ENCODE peak calls at places on chromosomes 16 and 17, in six cellular contexts. O is stimulated activated CD8-positive, alpha-beta memory T cell treated with anti-CD3 and anti-CD28 coated beads, Interleukin-15, amount 100 ng/mL, for 24 hours; R is activated CD4-positive, CD25-positive, alpha-beta regulatory T cell; H is erythroblast; G is fibroblast of lung; C is lower leg skin. J is an unnamed sample.

GRCh38 chr17:32929288-32929574 is 1.3 kb downstream of the TMEM98 start:
- DNase-seq in R (no peak), O (no peak), C (no peak), H (no peak), G (peak), J (no peak)

GRCh38 chr16:64705443-64705842 is 416.4 kb downstream of the CDH11 start:
- DNase-seq in O (no peak), C (no peak), R (no peak), H (no peak), G (peak), J (no peak)

GRCh38 chr17:13727441-13728171 is 125.9 kb upstream of the HS3ST3A1 start:
- DNase-seq in H (no peak), R (no peak), C (no peak), G (peak), O (no peak), J (no peak)

GRCh38 chr16:78390828-78391227 is 291.4 kb downstream of the WWOX start:
- DNase-seq in O (no peak), R (no peak), G (no peak), H (no peak), C (no peak), J (no peak)

GRCh38 chr17:67999291-67999911 is 3.1 kb upstream of the C17orf58 start:
- DNase-seq in H (no peak), O (no peak), C (no peak), R (no peak), G (peak), J (no peak)

GRCh38 chr17:45172541-45173286 is 11.0 kb downstream of the HEXIM2 start:
- DNase-seq in C (peak), G (peak), R (peak), H (no peak), O (peak), J (no peak)

GRCh38 chr16:59878479-59878878 is 1144.4 kb upstream of the GOT2 start:
- DNase-seq in O (no peak), H (peak), R (no peak), G (peak), C (no peak), J (no peak)

GRCh38 chr17:42284020-42284369 is 4.3 kb upstream of the STAT5A start:
- DNase-seq in C (no peak), H (no peak), G (no peak), O (no peak), R (no peak), J (no peak)

GRCh38 chr17:11622468-11622867 is 24.2 kb downstream of the DNAH9 start:
- DNase-seq in C (no peak), O (no peak), H (no peak), R (no peak), G (no peak), J (no peak)

GRCh38 chr17:21602176-21602575 is 90.1 kb upstream of the KCNJ18 start:
- DNase-seq in C (no peak), O (no peak), R (no peak), H (no peak), G (no peak), J (no peak)

GRCh38 chr17:48612854-48613691 is 2.0 kb downstream of the HOXB8 start:
- DNase-seq in R (no peak), O (no peak), G (peak), C (no peak), H (peak), J (peak)

GRCh38 chr17:37818689-37819088 is 73.8 kb upstream of the HNF1B start:
- DNase-seq in O (no peak), G (peak), R (no peak), H (peak), C (peak), J (no peak)

GRCh38 chr16:85086347-85087291 is 25.7 kb downstream of the CIBAR2 start:
- DNase-seq in G (peak), O (peak), C (peak), H (peak), R (peak), J (peak)

GRCh38 chr16:68902376-68903345 is 59.3 kb downstream of the TANGO6 start:
- DNase-seq in C (peak), G (peak), R (no peak), O (no peak), H (peak), J (peak)

GRCh38 chr16:57647136-57647875 is 18.9 kb downstream of the ADGRG1 start:
- DNase-seq in H (no peak), O (no peak), G (no peak), R (no peak), C (no peak), J (no peak)

GRCh38 chr17:73770115-73770848 is 126.0 kb upstream of the SDK2 start:
- DNase-seq in O (no peak), H (peak), G (peak), C (peak), R (no peak), J (peak)

GRCh38 chr17:1203111-1203966 is 23.6 kb upstream of the ABR start:
- DNase-seq in R (peak), H (peak), G (peak), O (peak), C (peak), J (peak)

GRCh38 chr16:68300736-68301459 is 9.8 kb downstream of the SLC7A6OS start:
- DNase-seq in O (no peak), H (no peak), C (no peak), R (no peak), G (peak), J (no peak)

GRCh38 chr17:29390856-29391631 is 881 bp downstream of the TAOK1 start:
- DNase-seq in C (peak), O (no peak), H (peak), G (peak), R (no peak), J (peak)

GRCh38 chr17:45980855-45981254 is 18.2 kb upstream of the STH start:
- DNase-seq in R (no peak), O (no peak), G (no peak), H (no peak), C (no peak), J (no peak)

GRCh38 chr17:31674305-31674704 is 184.7 kb downstream of the COPRS start:
- DNase-seq in H (no peak), C (no peak), R (no peak), G (peak), O (no peak), J (no peak)

GRCh38 chr17:7294614-7295153 is at the start of gene YBX2:
- DNase-seq in G (no peak), H (peak), R (peak), O (peak), C (no peak), J (peak)

GRCh38 chr17:40331743-40332641 is 23.0 kb downstream of the RARA start:
- DNase-seq in R (no peak), C (no peak), O (no peak), G (peak), H (no peak), J (peak)

GRCh38 chr17:37391146-37391545 is 15.4 kb downstream of the C17orf78 start:
- DNase-seq in O (no peak), G (peak), H (no peak), R (no peak), C (no peak), J (no peak)

GRCh38 chr17:48470388-48471034 is 40.5 kb upstream of the SKAP1 start:
- DNase-seq in G (peak), O (no peak), R (no peak), C (no peak), H (no peak), J (no peak)

GRCh38 chr17:2060681-2061440 is 6.0 kb downstream of the HIC1 start:
- DNase-seq in C (no peak), O (no peak), R (no peak), G (peak), H (no peak), J (no peak)

GRCh38 chr17:39709998-39710964 is 10.4 kb downstream of the ERBB2 start:
- DNase-seq in C (no peak), R (no peak), H (no peak), O (no peak), G (no peak), J (no peak)

GRCh38 chr16:77414752-77415231 is 20.0 kb downstream of the ADAMTS18 start:
- DNase-seq in O (no peak), R (no peak), H (no peak), G (peak), C (no peak), J (no peak)

GRCh38 chr17:50164697-50164988 is 1.2 kb upstream of the SGCA start:
- DNase-seq in G (no peak), R (no peak), H (no peak), C (no peak), O (no peak), J (no peak)

GRCh38 chr17:5821057-5821456 is 236.7 kb upstream of the NLRP1 start:
- DNase-seq in O (no peak), C (no peak), R (no peak), G (peak), H (no peak), J (no peak)